ENCODE peak calls at places on chromosomes 16 and 17, in six cellular contexts. One of them, this sample, is unnamed.

GRCh38 chr17:34852614-34853013 is 108.6 kb downstream of the CCT6B start:
- DNase-seq in CD4-positive, alpha-beta memory T cell: no peak
- DNase-seq in lower leg skin: no peak
- DNase-seq in HT-29: peak
- DNase-seq in PC-9: no peak
- DNase-seq in EL: no peak
- DNase-seq in this sample: no peak

GRCh38 chr16:70478912-70479341 is 24.5 kb downstream of the FCSK start:
- DNase-seq in lower leg skin: no peak
- DNase-seq in PC-9: no peak
- DNase-seq in EL: no peak
- DNase-seq in CD4-positive, alpha-beta memory T cell: no peak
- DNase-seq in HT-29: no peak
- DNase-seq in this sample: no peak

GRCh38 chr17:43006639-43007551 is at the start of gene IFI35:
- DNase-seq in EL: peak
- DNase-seq in HT-29: peak
- DNase-seq in CD4-positive, alpha-beta memory T cell: peak
- DNase-seq in lower leg skin: peak
- DNase-seq in PC-9: peak
- DNase-seq in this sample: peak

GRCh38 chr17:66983414-66984021 is 19.0 kb downstream of the CACNG4 start:
- DNase-seq in lower leg skin: no peak
- DNase-seq in EL: no peak
- DNase-seq in CD4-positive, alpha-beta memory T cell: no peak
- DNase-seq in PC-9: no peak
- DNase-seq in HT-29: no peak
- DNase-seq in this sample: no peak

GRCh38 chr16:17312100-17312732 is 158.5 kb downstream of the XYLT1 start:
- DNase-seq in PC-9: peak
- DNase-seq in HT-29: peak
- DNase-seq in CD4-positive, alpha-beta memory T cell: no peak
- DNase-seq in EL: no peak
- DNase-seq in lower leg skin: no peak
- DNase-seq in this sample: no peak

GRCh38 chr17:56936697-56937322 is 23.0 kb upstream of the TRIM25 start:
- DNase-seq in PC-9: no peak
- DNase-seq in CD4-positive, alpha-beta memory T cell: no peak
- DNase-seq in lower leg skin: no peak
- DNase-seq in HT-29: no peak
- DNase-seq in EL: no peak
- DNase-seq in this sample: no peak

GRCh38 chr16:30185141-30185682 is 1.8 kb downstream of the CORO1A start:
- DNase-seq in HT-29: no peak
- DNase-seq in CD4-positive, alpha-beta memory T cell: no peak
- DNase-seq in lower leg skin: no peak
- DNase-seq in PC-9: no peak
- DNase-seq in EL: no peak
- DNase-seq in this sample: no peak

GRCh38 chr17:44672479-44673093 is 16.3 kb downstream of the MEIOC start:
- DNase-seq in CD4-positive, alpha-beta memory T cell: no peak
- DNase-seq in EL: peak
- DNase-seq in lower leg skin: no peak
- DNase-seq in HT-29: peak
- DNase-seq in PC-9: no peak
- DNase-seq in this sample: peak

GRCh38 chr16:85370881-85371651 is 242.1 kb upstream of the GSE1 start:
- DNase-seq in EL: no peak
- DNase-seq in lower leg skin: peak
- DNase-seq in HT-29: peak
- DNase-seq in CD4-positive, alpha-beta memory T cell: no peak
- DNase-seq in PC-9: no peak
- DNase-seq in this sample: no peak

GRCh38 chr17:80449194-80449929 is 27.0 kb downstream of the NPTX1 start:
- DNase-seq in lower leg skin: no peak
- DNase-seq in CD4-positive, alpha-beta memory T cell: no peak
- DNase-seq in EL: no peak
- DNase-seq in PC-9: no peak
- DNase-seq in HT-29: no peak
- DNase-seq in this sample: no peak

GRCh38 chr17:34606721-34607120 is 27.3 kb downstream of the TMEM132E start:
- DNase-seq in HT-29: no peak
- DNase-seq in CD4-positive, alpha-beta memory T cell: no peak
- DNase-seq in EL: no peak
- DNase-seq in PC-9: no peak
- DNase-seq in lower leg skin: no peak
- DNase-seq in this sample: no peak

GRCh38 chr17:7347630-7348477 is 4.1 kb upstream of the KCTD11 start:
- DNase-seq in PC-9: no peak
- DNase-seq in EL: no peak
- DNase-seq in CD4-positive, alpha-beta memory T cell: no peak
- DNase-seq in HT-29: no peak
- DNase-seq in lower leg skin: no peak
- DNase-seq in this sample: no peak

GRCh38 chr17:808003-808294 is 25.8 kb downstream of the MRM3 start:
- DNase-seq in PC-9: no peak
- DNase-seq in EL: no peak
- DNase-seq in lower leg skin: no peak
- DNase-seq in HT-29: no peak
- DNase-seq in CD4-positive, alpha-beta memory T cell: no peak
- DNase-seq in this sample: no peak

GRCh38 chr16:28093383-28093725 is 29.8 kb upstream of the GSG1L start:
- DNase-seq in PC-9: no peak
- DNase-seq in lower leg skin: no peak
- DNase-seq in EL: no peak
- DNase-seq in HT-29: no peak
- DNase-seq in CD4-positive, alpha-beta memory T cell: no peak
- DNase-seq in this sample: no peak

GRCh38 chr17:16932156-16932555 is 39.8 kb downstream of the TNFRSF13B start:
- DNase-seq in lower leg skin: no peak
- DNase-seq in HT-29: no peak
- DNase-seq in PC-9: no peak
- DNase-seq in EL: no peak
- DNase-seq in CD4-positive, alpha-beta memory T cell: no peak
- DNase-seq in this sample: no peak

GRCh38 chr17:45759761-45760160 is 24.4 kb upstream of the CRHR1 start:
- DNase-seq in PC-9: no peak
- DNase-seq in EL: no peak
- DNase-seq in lower leg skin: no peak
- DNase-seq in CD4-positive, alpha-beta memory T cell: no peak
- DNase-seq in HT-29: peak
- DNase-seq in this sample: peak

GRCh38 chr17:74361613-74362391 is at the start of gene BTBD17:
- DNase-seq in HT-29: peak
- DNase-seq in lower leg skin: peak
- DNase-seq in PC-9: no peak
- DNase-seq in EL: no peak
- DNase-seq in CD4-positive, alpha-beta memory T cell: no peak
- DNase-seq in this sample: peak

GRCh38 chr17:38673714-38674012 is 1.1 kb downstream of the EPOP start:
- DNase-seq in PC-9: no peak
- DNase-seq in HT-29: no peak
- DNase-seq in lower leg skin: no peak
- DNase-seq in CD4-positive, alpha-beta memory T cell: no peak
- DNase-seq in EL: peak
- DNase-seq in this sample: peak